ENCODE peak calls at places on chromosomes 11 and 22, in eight cellular contexts. M is EL; H is fibroblast of mammary gland; T is uterus; Z is mesendoderm; D is stimulated activated CD8-positive, alpha-beta memory T cell treated with anti-CD3 and anti-CD28 coated beads, Interleukin-7, amount 100 ng/mL, for 24 hours; A is activated CD8-positive, alpha-beta memory T cell treated with anti-CD3 and anti-CD28 coated beads, Interleukin-2, amount 50 U/mL, for 4 hours; F is kidney epithelial cell. I is an unnamed sample.

GRCh38 chr11:22491826-22492225 is 133.8 kb downstream of the FANCF start:
- DNase-seq in D (no peak), A (no peak), T (no peak), F (no peak), H (peak), Z (peak), M (no peak), I (no peak)

GRCh38 chr11:120339394-120339890 is 3.2 kb downstream of the ARHGEF12 start:
- DNase-seq in H (peak), Z (peak), A (no peak), F (no peak), M (peak), T (no peak), D (no peak), I (no peak)

GRCh38 chr22:43376765-43377485 is 33.8 kb upstream of the SCUBE1 start:
- DNase-seq in A (peak), M (no peak), H (no peak), T (no peak), F (no peak), D (peak), Z (peak), I (no peak)

GRCh38 chr22:19450363-19451175 is 3.1 kb upstream of the C22orf39 start:
- DNase-seq in F (no peak), M (no peak), Z (no peak), T (no peak), H (no peak), A (no peak), D (no peak), I (no peak)

GRCh38 chr22:25453058-25453457 is 111.4 kb upstream of the GRK3 start:
- DNase-seq in A (no peak), D (no peak), H (no peak), Z (no peak), T (no peak), M (no peak), F (no peak), I (no peak)

GRCh38 chr22:33971561-33971961 is 51.3 kb upstream of the LARGE1 start:
- DNase-seq in F (peak), A (no peak), M (no peak), Z (peak), T (no peak), H (no peak), D (no peak), I (no peak)

GRCh38 chr11:99424313-99425084 is 403.8 kb downstream of the CNTN5 start:
- DNase-seq in F (no peak), Z (no peak), D (no peak), T (no peak), M (no peak), A (no peak), H (no peak), I (peak)

GRCh38 chr11:122863704-122864326 is 18.7 kb upstream of the JHY start:
- DNase-seq in M (peak), D (no peak), H (peak), Z (no peak), T (peak), A (no peak), F (no peak), I (peak)

GRCh38 chr11:120894207-120894989 is 129.5 kb upstream of the TBCEL start:
- DNase-seq in Z (no peak), H (no peak), M (no peak), D (no peak), T (no peak), F (no peak), A (no peak), I (no peak)

GRCh38 chr11:44625759-44626523 is 60.5 kb downstream of the CD82 start:
- DNase-seq in A (no peak), M (no peak), D (no peak), T (no peak), F (no peak), Z (no peak), H (no peak), I (no peak)

GRCh38 chr22:41245917-41246499 is 5.3 kb upstream of the CHADL start:
- DNase-seq in F (no peak), H (no peak), M (no peak), D (no peak), A (no peak), T (no peak), Z (peak), I (no peak)

GRCh38 chr22:25853902-25854301 is 111.9 kb downstream of the MYO18B start:
- DNase-seq in M (no peak), T (no peak), F (no peak), A (no peak), Z (peak), D (no peak), H (no peak), I (no peak)

GRCh38 chr11:44825058-44825795 is 98.5 kb downstream of the TSPAN18 start:
- DNase-seq in T (no peak), F (no peak), D (no peak), H (no peak), Z (peak), M (no peak), A (no peak), I (no peak)

GRCh38 chr11:117172678-117173421 is 5.7 kb upstream of the SIDT2 start:
- DNase-seq in Z (no peak), A (no peak), M (no peak), H (peak), D (no peak), F (no peak), T (no peak), I (no peak)

GRCh38 chr11:850777-851762 is 8.4 kb downstream of the TSPAN4 start:
- DNase-seq in A (no peak), H (no peak), F (no peak), T (no peak), D (no peak), Z (peak), M (no peak), I (no peak)

GRCh38 chr22:29491012-29491411 is 11.0 kb downstream of the NEFH start:
- DNase-seq in T (no peak), Z (no peak), A (no peak), D (no peak), M (no peak), F (no peak), H (no peak), I (no peak)

GRCh38 chr11:135022430-135022829 is 610.4 kb upstream of the B3GAT1 start:
- DNase-seq in H (no peak), F (no peak), Z (no peak), T (no peak), A (no peak), D (no peak), M (no peak), I (no peak)

GRCh38 chr11:1570896-1571759 is 943 bp downstream of the DUSP8 start:
- DNase-seq in T (peak), M (no peak), Z (peak), F (no peak), A (no peak), D (no peak), H (no peak), I (peak)

GRCh38 chr11:12979928-12980689 is 29.0 kb upstream of the RASSF10 start:
- DNase-seq in T (no peak), M (no peak), Z (peak), F (no peak), H (no peak), A (no peak), D (no peak), I (no peak)

GRCh38 chr11:119975561-119976152 is 162.3 kb downstream of the TRIM29 start:
- DNase-seq in M (no peak), T (no peak), Z (peak), D (no peak), H (no peak), A (no peak), F (no peak), I (peak)

GRCh38 chr11:109552376-109552775 is 130.4 kb downstream of the C11orf87 start:
- DNase-seq in M (peak), Z (no peak), F (no peak), H (peak), A (no peak), D (no peak), T (no peak), I (no peak)

GRCh38 chr11:73257342-73258103 is 14.6 kb upstream of the P2RY6 start:
- DNase-seq in D (no peak), T (no peak), H (peak), Z (peak), M (peak), A (no peak), F (peak), I (no peak)

GRCh38 chr11:128509990-128510389 is 77.4 kb downstream of the ETS1 start:
- DNase-seq in D (no peak), T (no peak), F (no peak), H (peak), A (no peak), M (peak), Z (no peak), I (no peak)

GRCh38 chr11:116786966-116787365 is 857 bp downstream of the ZPR1 start:
- DNase-seq in M (no peak), F (no peak), H (no peak), Z (no peak), A (no peak), D (no peak), T (no peak), I (no peak)

GRCh38 chr11:42543844-42544243 is 768.0 kb upstream of the API5 start:
- DNase-seq in M (no peak), T (no peak), Z (no peak), F (no peak), D (no peak), H (no peak), A (no peak), I (no peak)

GRCh38 chr11:64263021-64263946 is 12.0 kb downstream of the PLCB3 start:
- DNase-seq in H (peak), T (no peak), M (peak), A (no peak), F (no peak), D (no peak), Z (peak), I (no peak)

I was measured in psoas muscle.